ENCODE peak calls at places on chromosomes 12 and 14, in four cellular contexts. O is HepG2, X is stomach, E is sigmoid colon. T is an unnamed sample.

GRCh38 chr12:78118036-78118435 is 287.3 kb downstream of the NAV3 start:
- DNase-seq in O (no peak), X (no peak), E (no peak), T (no peak)

GRCh38 chr14:89988787-89989186 is 33.1 kb downstream of the TDP1 start:
- DNase-seq in O (no peak), X (no peak), E (no peak), T (no peak)

GRCh38 chr14:55711171-55711811 is 131.3 kb downstream of the KTN1 start:
- DNase-seq in O (no peak), X (no peak), E (no peak), T (no peak)

GRCh38 chr12:130764475-130765185 is 48.5 kb upstream of the RIMBP2 start:
- DNase-seq in O (no peak), X (no peak), E (peak; percentile 28), T (no peak)

GRCh38 chr14:105244334-105244733 is 4.0 kb upstream of the BTBD6 start:
- DNase-seq in O (no peak), X (no peak), E (no peak), T (no peak)

GRCh38 chr12:22935090-22935489 is 310.1 kb downstream of the ETNK1 start:
- DNase-seq in O (no peak), X (no peak), E (no peak), T (no peak)

GRCh38 chr12:89983622-89984021 is 275.0 kb upstream of the ATP2B1 start:
- DNase-seq in O (no peak), X (no peak), E (no peak), T (no peak)

GRCh38 chr12:49789992-49790391 is 38.2 kb downstream of the NCKAP5L start:
- DNase-seq in O (peak; percentile 37), X (no peak), E (no peak), T (no peak)

GRCh38 chr12:3863756-3864155 is 9.4 kb downstream of the PARP11 start:
- DNase-seq in O (no peak), X (no peak), E (no peak), T (peak; percentile 45)

GRCh38 chr12:6556857-6557256 is 1.0 kb upstream of the IFFO1 start:
- DNase-seq in O (no peak), X (no peak), E (no peak), T (no peak)

GRCh38 chr14:99320105-99320572 is 48.1 kb upstream of the BCL11B start:
- DNase-seq in O (peak; percentile 29), X (peak; percentile 55), E (no peak), T (no peak)

GRCh38 chr12:119659289-119659897 is 8.5 kb upstream of the PRKAB1 start:
- DNase-seq in O (peak; percentile 46), X (no peak), E (no peak), T (no peak)

GRCh38 chr14:104879201-104879982 is 14.3 kb downstream of the CEP170B start:
- DNase-seq in O (no peak), X (no peak), E (no peak), T (no peak)

GRCh38 chr14:103091041-103091882 is 3.3 kb upstream of the EXOC3L4 start:
- DNase-seq in O (no peak), X (peak; percentile 75), E (no peak), T (peak; percentile 42)

GRCh38 chr14:78172428-78172827 is 2.3 kb downstream of the NRXN3 start:
- DNase-seq in O (no peak), X (no peak), E (no peak), T (no peak)

GRCh38 chr14:38137005-38137404 is 70.7 kb upstream of the SSTR1 start:
- DNase-seq in O (no peak), X (no peak), E (no peak), T (no peak)

GRCh38 chr12:5768880-5769199 is 176.2 kb downstream of the ANO2 start:
- DNase-seq in O (no peak), X (no peak), E (no peak), T (no peak)

GRCh38 chr14:58914271-58914855 is 274.1 kb upstream of the DAAM1 start:
- DNase-seq in O (no peak), X (no peak), E (no peak), T (no peak)

GRCh38 chr12:6425588-6426531 is 18.9 kb upstream of the CD27 start:
- DNase-seq in O (peak; percentile 49), X (peak; percentile 25), E (no peak), T (no peak)

GRCh38 chr12:79424109-79424721 is 266.5 kb downstream of the PAWR start:
- DNase-seq in O (peak; percentile 91), X (no peak), E (no peak), T (no peak)

GRCh38 chr12:109844091-109844490 is 10.9 kb upstream of the TRPV4 start:
- DNase-seq in O (peak; percentile 44), X (no peak), E (no peak), T (no peak)

GRCh38 chr12:24709201-24709600 is 239.7 kb downstream of the BCAT1 start:
- DNase-seq in O (no peak), X (no peak), E (no peak), T (no peak)

GRCh38 chr14:68941820-68942219 is 37.3 kb downstream of the ACTN1 start:
- DNase-seq in O (peak; percentile 88), X (peak; percentile 34), E (peak; percentile 83), T (peak; percentile 75)

GRCh38 chr14:60247994-60248696 is 876 bp upstream of the PPM1A start:
- DNase-seq in O (peak; percentile 89), X (peak; percentile 90), E (peak; percentile 98), T (peak; percentile 98)

GRCh38 chr14:60251877-60252276 is 2.9 kb downstream of the PPM1A start:
- DNase-seq in O (no peak), X (no peak), E (no peak), T (no peak)

GRCh38 chr14:60250318-60251035 is 1.5 kb downstream of the PPM1A start:
- DNase-seq in O (peak; percentile 49), X (no peak), E (no peak), T (no peak)

GRCh38 chr14:60248697-60249314 is at the start of gene PPM1A:
- DNase-seq in O (peak; percentile 84), X (peak; percentile 97), E (peak; percentile 98), T (peak; percentile 95)

DNA sequence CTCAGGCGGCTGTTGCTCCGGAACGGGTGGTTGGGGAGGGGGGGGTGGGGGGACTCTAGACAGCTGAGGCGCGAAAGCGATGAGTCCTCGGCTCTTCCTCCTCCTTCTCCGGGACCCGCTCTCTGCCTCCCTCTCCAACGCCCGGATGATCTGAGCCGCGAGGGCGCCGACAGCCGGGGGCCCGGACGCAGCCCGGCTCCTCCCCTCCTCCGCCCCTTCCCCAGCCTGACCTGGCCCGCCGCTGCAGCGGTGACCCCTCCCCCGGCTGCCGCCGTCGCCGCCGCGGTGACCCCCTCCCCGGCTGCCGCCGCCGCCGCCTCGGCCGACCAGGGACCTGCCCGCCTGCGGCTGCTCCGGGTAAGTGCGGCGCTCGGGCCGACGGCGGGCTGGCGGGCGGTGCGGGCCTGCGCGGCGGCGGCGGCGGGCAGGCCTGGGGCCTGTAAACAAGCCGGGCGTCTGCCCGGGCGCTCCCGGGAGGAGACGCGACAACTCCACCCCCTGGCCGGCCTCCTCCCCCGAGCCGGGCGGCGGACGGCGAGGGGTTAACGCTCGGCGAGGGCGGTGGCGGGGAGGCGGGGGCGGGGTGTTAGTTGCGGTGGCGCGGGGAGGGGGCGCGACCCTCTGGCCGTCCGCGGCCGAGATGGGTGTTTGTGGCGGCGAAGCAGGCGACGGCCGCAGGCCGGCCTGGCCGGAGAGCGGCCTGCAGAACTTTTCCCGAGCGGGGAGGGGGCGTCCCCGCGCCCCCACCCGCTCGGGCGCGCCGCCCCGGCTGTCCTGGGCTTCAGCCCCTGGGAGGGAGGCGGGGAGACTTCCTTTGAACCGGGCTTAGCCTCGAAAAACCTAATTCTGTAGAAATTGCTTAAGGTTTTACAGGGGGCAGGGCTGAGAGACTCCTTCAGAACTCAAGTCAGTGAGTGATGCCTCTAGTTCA is 565 bp downstream of the PPM1A start:
- DNase-seq in O (peak; percentile 58), X (peak; percentile 75), E (peak; percentile 83), T (peak; percentile 62)
- TF ChIP-seq POLR2A in O (no peak), X (no peak), E (no peak), T (peak; percentile 12)

DNA sequence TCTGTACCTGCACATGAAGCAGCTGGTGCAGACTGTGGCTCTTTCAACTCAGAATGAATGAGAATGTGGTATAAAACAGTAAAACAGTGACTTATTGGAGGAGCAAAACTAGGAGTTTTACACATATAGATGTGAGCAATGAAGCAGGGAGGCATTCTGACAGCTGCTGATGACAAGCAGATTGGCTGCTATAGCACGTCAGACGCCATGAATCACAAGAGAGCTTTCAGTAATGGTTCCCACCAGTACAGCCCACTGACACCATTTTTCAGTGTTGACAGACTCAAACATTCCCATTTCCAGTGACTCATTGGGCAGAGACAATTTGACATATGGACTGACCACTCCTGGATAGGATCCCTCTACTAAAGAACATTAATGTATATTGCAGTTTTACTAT is 24.6 kb upstream of the FSCB start:
- DNase-seq in O (no peak), X (no peak), E (no peak), T (no peak)
- TF ChIP-seq POLR2AphosphoS5 in O (no peak), X (no peak), E (no peak), T (no peak)

GRCh38 chr14:23528555-23528954 is 23.0 kb downstream of the ZFHX2 start:
- DNase-seq in O (no peak), X (no peak), E (no peak), T (no peak)
- TF ChIP-seq CTCF in O (no peak), X (no peak), E (no peak), T (no peak)

GRCh38 chr14:93938766-93939303 is 11.7 kb downstream of the FAM181A start:
- DNase-seq in O (no peak), X (no peak), E (no peak), T (no peak)

GRCh38 chr14:93941293-93941910 is 14.3 kb downstream of the FAM181A start:
- DNase-seq in O (no peak), X (no peak), E (no peak), T (no peak)

GRCh38 chr14:93940437-93940836 is 13.3 kb downstream of the FAM181A start:
- DNase-seq in O (no peak), X (no peak), E (no peak), T (no peak)

GRCh38 chr14:93937519-93937918 is 10.4 kb downstream of the FAM181A start:
- DNase-seq in O (no peak), X (no peak), E (no peak), T (peak; percentile 46)

GRCh38 chr14:93939304-93940229 is 12.4 kb downstream of the FAM181A start:
- DNase-seq in O (no peak), X (peak; percentile 84), E (peak; percentile 91), T (peak; percentile 39)
- TF ChIP-seq POLR2A in O (no peak), X (no peak), E (no peak), T (no peak)

GRCh38 chr14:80260649-80261048 is 49.3 kb upstream of the DIO2 start:
- DNase-seq in O (no peak), X (no peak), E (no peak), T (no peak)
- TF ChIP-seq POLR2AphosphoS5 in O (no peak), X (no peak), E (no peak), T (no peak)

GRCh38 chr12:121702944-121703343 is 9.6 kb upstream of the TMEM120B start:
- DNase-seq in O (no peak), X (no peak), E (no peak), T (no peak)
- TF ChIP-seq CTCF in O (no peak), X (no peak), E (no peak), T (no peak)

GRCh38 chr14:35335388-35336092 is 43.4 kb downstream of the PSMA6 start:
- DNase-seq in O (peak; percentile 86), X (peak; percentile 87), E (peak; percentile 77), T (no peak)

GRCh38 chr14:35337074-35337556 is 44.9 kb downstream of the PSMA6 start:
- DNase-seq in O (peak; percentile 75), X (no peak), E (no peak), T (no peak)

GRCh38 chr14:35333797-35334743 is 41.9 kb downstream of the PSMA6 start:
- DNase-seq in O (peak; percentile 78), X (no peak), E (no peak), T (no peak)

GRCh38 chr14:35337557-35338255 is 45.5 kb downstream of the PSMA6 start:
- DNase-seq in O (no peak), X (no peak), E (no peak), T (no peak)

GRCh38 chr14:35336171-35337073 is 44.2 kb downstream of the PSMA6 start:
- DNase-seq in O (peak; percentile 99), X (peak; percentile 94), E (peak; percentile 98), T (peak; percentile 58)
- TF ChIP-seq POLR2A in O (peak; percentile 73), X (no peak), E (peak; percentile 40), T (no peak)